ENCODE peak calls at places on chromosomes 6 and 20, in ten cellular contexts. One of them, this sample, is unnamed.

GRCh38 chr6:90028080-90028778 is 134.0 kb downstream of the GJA10 start:
- DNase-seq in body of pancreas: no peak
- DNase-seq in pancreas: no peak
- DNase-seq in dorsolateral prefrontal cortex: no peak
- DNase-seq in breast epithelium: no peak
- DNase-seq in lung: no peak
- DNase-seq in adrenal gland: no peak
- DNase-seq in mucosa of descending colon: no peak
- DNase-seq in HCT116: no peak
- DNase-seq in GM06990: no peak
- DNase-seq in this sample: no peak

GRCh38 chr6:5471044-5471443 is 209.7 kb downstream of the FARS2 start:
- DNase-seq in body of pancreas: peak
- DNase-seq in pancreas: peak
- DNase-seq in dorsolateral prefrontal cortex: peak
- DNase-seq in breast epithelium: no peak
- DNase-seq in lung: peak
- DNase-seq in adrenal gland: peak
- DNase-seq in mucosa of descending colon: no peak
- DNase-seq in HCT116: peak
- DNase-seq in GM06990: no peak
- DNase-seq in this sample: no peak

GRCh38 chr20:50848341-50848808 is 53.5 kb downstream of the BCAS4 start:
- DNase-seq in body of pancreas: peak
- DNase-seq in pancreas: peak
- DNase-seq in dorsolateral prefrontal cortex: no peak
- DNase-seq in breast epithelium: no peak
- DNase-seq in lung: peak
- DNase-seq in adrenal gland: peak
- DNase-seq in mucosa of descending colon: no peak
- DNase-seq in HCT116: no peak
- DNase-seq in GM06990: no peak
- DNase-seq in this sample: no peak

GRCh38 chr6:110777636-110778035 is 37.6 kb downstream of the CDK19 start:
- DNase-seq in body of pancreas: no peak
- DNase-seq in pancreas: no peak
- DNase-seq in dorsolateral prefrontal cortex: no peak
- DNase-seq in breast epithelium: no peak
- DNase-seq in lung: no peak
- DNase-seq in adrenal gland: no peak
- DNase-seq in mucosa of descending colon: no peak
- DNase-seq in HCT116: no peak
- DNase-seq in GM06990: no peak
- DNase-seq in this sample: no peak

GRCh38 chr20:14568225-14568624 is 230.8 kb upstream of the FLRT3 start:
- DNase-seq in body of pancreas: no peak
- DNase-seq in pancreas: no peak
- DNase-seq in dorsolateral prefrontal cortex: no peak
- DNase-seq in breast epithelium: no peak
- DNase-seq in lung: no peak
- DNase-seq in adrenal gland: no peak
- DNase-seq in mucosa of descending colon: no peak
- DNase-seq in HCT116: no peak
- DNase-seq in GM06990: no peak
- DNase-seq in this sample: no peak

GRCh38 chr20:24991897-24992419 is 593 bp downstream of the APMAP start:
- DNase-seq in body of pancreas: no peak
- DNase-seq in pancreas: no peak
- DNase-seq in dorsolateral prefrontal cortex: peak
- DNase-seq in breast epithelium: no peak
- DNase-seq in lung: no peak
- DNase-seq in adrenal gland: peak
- DNase-seq in mucosa of descending colon: peak
- DNase-seq in HCT116: no peak
- DNase-seq in GM06990: no peak
- DNase-seq in this sample: no peak

GRCh38 chr6:107869871-107870270 is 45.8 kb upstream of the SCML4 start:
- DNase-seq in body of pancreas: no peak
- DNase-seq in pancreas: no peak
- DNase-seq in dorsolateral prefrontal cortex: no peak
- DNase-seq in breast epithelium: no peak
- DNase-seq in lung: no peak
- DNase-seq in adrenal gland: no peak
- DNase-seq in mucosa of descending colon: no peak
- DNase-seq in HCT116: no peak
- DNase-seq in GM06990: no peak
- DNase-seq in this sample: no peak

GRCh38 chr6:84804720-84805119 is 40.3 kb upstream of the TBX18 start:
- DNase-seq in body of pancreas: no peak
- DNase-seq in pancreas: no peak
- DNase-seq in dorsolateral prefrontal cortex: no peak
- DNase-seq in breast epithelium: no peak
- DNase-seq in lung: no peak
- DNase-seq in adrenal gland: no peak
- DNase-seq in mucosa of descending colon: no peak
- DNase-seq in HCT116: no peak
- DNase-seq in GM06990: no peak
- DNase-seq in this sample: no peak

DNA sequence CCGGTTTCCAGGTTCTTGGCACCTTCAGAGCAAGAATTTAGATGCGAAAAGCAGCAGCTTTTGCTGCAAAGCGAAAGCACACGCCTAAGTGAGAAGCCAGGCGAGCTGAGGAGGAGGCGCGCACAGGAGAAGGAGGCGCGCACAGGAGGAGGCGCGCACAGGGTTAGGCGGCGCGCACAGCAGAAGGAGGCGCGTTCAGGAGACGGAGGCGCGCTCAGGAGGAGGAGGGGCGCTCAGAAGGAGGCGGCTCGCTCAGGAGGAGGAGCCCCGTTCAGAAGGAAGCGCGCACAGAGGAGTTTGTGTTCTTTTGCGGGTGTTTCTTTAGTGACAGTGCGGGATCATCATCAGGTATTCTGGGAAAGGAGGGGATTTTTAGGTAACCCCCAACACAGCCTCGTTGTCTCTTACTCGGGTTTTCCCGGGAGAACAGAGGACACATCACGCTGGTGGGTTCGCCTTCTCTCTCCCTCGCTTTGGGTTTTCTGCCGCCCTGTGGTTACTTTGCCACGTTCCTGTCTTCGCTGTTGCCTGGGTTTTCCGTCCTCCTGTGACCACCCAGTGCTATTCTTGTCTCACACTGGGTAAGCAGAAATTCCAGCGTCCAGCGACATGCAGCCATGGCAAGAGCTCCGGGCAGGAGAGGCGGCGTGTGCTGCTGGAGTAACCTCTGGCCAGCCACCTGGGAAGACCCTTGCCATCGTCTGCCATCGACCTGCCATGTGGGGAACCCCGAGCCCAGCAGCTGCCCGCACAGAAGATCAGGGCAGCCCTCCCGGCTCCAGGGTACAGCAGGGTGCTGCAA is 47.0 kb downstream of the WDR27 start:
- DNase-seq in body of pancreas: peak
- DNase-seq in pancreas: peak
- DNase-seq in dorsolateral prefrontal cortex: peak
- DNase-seq in breast epithelium: peak
- DNase-seq in lung: peak
- DNase-seq in adrenal gland: peak
- DNase-seq in mucosa of descending colon: peak
- DNase-seq in HCT116: no peak
- DNase-seq in GM06990: peak
- DNase-seq in this sample: peak
- H3K4me3 ChIP-seq in body of pancreas: no peak
- H3K4me3 ChIP-seq in pancreas: peak
- H3K4me3 ChIP-seq in dorsolateral prefrontal cortex: peak
- H3K4me3 ChIP-seq in breast epithelium: peak
- H3K4me3 ChIP-seq in lung: peak
- H3K4me3 ChIP-seq in adrenal gland: peak
- H3K4me3 ChIP-seq in mucosa of descending colon: no peak
- H3K4me3 ChIP-seq in HCT116: no peak
- H3K4me3 ChIP-seq in GM06990: peak
- H3K4me3 ChIP-seq in this sample: peak

DNA sequence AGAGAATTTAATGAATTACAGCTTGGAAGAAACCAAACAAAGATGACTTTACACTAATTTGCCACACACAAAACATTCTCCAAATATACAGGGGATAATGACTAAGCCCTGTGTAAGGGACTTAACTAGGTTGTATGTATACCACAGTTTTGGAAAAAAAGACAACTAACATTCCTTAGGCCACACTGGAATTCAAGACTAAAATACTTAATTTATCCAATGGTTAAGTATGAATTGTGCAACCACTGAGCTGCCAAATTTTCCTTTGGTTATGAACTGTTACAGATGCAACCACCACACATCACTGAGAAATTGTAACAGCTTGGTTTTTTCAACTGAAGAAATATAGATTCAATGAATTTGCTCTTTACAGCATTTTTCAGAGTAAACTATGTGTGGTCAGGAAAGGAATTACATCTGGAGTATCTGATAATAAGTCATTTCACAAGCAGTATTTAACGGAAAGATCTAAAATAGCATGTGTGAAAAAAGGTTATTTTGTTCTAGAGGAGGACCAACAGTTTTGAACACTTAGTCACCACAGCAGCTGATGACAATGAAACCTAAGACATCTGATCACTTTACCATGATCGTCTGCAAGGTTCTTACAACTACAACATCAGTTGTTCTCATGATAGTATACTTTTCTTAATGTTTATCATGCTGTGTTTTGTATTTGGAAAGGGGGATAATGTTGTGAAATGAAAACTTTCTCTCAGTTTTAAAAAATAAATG is 318.8 kb downstream of the BCKDHB start:
- DNase-seq in body of pancreas: no peak
- DNase-seq in pancreas: no peak
- DNase-seq in dorsolateral prefrontal cortex: no peak
- DNase-seq in breast epithelium: no peak
- DNase-seq in lung: no peak
- DNase-seq in adrenal gland: no peak
- DNase-seq in mucosa of descending colon: no peak
- DNase-seq in HCT116: no peak
- DNase-seq in GM06990: no peak
- DNase-seq in this sample: no peak
- TF ChIP-seq CTCF in body of pancreas: no peak
- TF ChIP-seq CTCF in pancreas: no peak
- TF ChIP-seq CTCF in dorsolateral prefrontal cortex: no peak
- TF ChIP-seq CTCF in breast epithelium: no peak
- TF ChIP-seq CTCF in lung: no peak
- TF ChIP-seq CTCF in adrenal gland: no peak
- TF ChIP-seq CTCF in mucosa of descending colon: no peak
- TF ChIP-seq CTCF in HCT116: no peak
- TF ChIP-seq CTCF in GM06990: no peak
- TF ChIP-seq CTCF in this sample: no peak

GRCh38 chr6:26312096-26312463 is 52.9 kb upstream of the BTN3A2 start:
- DNase-seq in body of pancreas: no peak
- DNase-seq in pancreas: no peak
- DNase-seq in dorsolateral prefrontal cortex: no peak
- DNase-seq in breast epithelium: no peak
- DNase-seq in lung: no peak
- DNase-seq in adrenal gland: no peak
- DNase-seq in mucosa of descending colon: no peak
- DNase-seq in HCT116: no peak
- DNase-seq in GM06990: no peak
- DNase-seq in this sample: no peak

GRCh38 chr6:26311012-26311384 is 54.0 kb upstream of the BTN3A2 start:
- DNase-seq in body of pancreas: peak
- DNase-seq in pancreas: peak
- DNase-seq in dorsolateral prefrontal cortex: no peak
- DNase-seq in breast epithelium: no peak
- DNase-seq in lung: no peak
- DNase-seq in adrenal gland: peak
- DNase-seq in mucosa of descending colon: no peak
- DNase-seq in HCT116: no peak
- DNase-seq in GM06990: no peak
- DNase-seq in this sample: no peak

GRCh38 chr6:26309731-26310142 is 55.3 kb upstream of the BTN3A2 start:
- DNase-seq in body of pancreas: no peak
- DNase-seq in pancreas: no peak
- DNase-seq in dorsolateral prefrontal cortex: no peak
- DNase-seq in breast epithelium: no peak
- DNase-seq in lung: no peak
- DNase-seq in adrenal gland: no peak
- DNase-seq in mucosa of descending colon: no peak
- DNase-seq in HCT116: peak
- DNase-seq in GM06990: no peak
- DNase-seq in this sample: no peak

GRCh38 chr6:26312501-26313390 is 52.3 kb upstream of the BTN3A2 start:
- DNase-seq in body of pancreas: peak
- DNase-seq in pancreas: peak
- DNase-seq in dorsolateral prefrontal cortex: peak
- DNase-seq in breast epithelium: peak
- DNase-seq in lung: peak
- DNase-seq in adrenal gland: peak
- DNase-seq in mucosa of descending colon: peak
- DNase-seq in HCT116: peak
- DNase-seq in GM06990: peak
- DNase-seq in this sample: peak

DNA sequence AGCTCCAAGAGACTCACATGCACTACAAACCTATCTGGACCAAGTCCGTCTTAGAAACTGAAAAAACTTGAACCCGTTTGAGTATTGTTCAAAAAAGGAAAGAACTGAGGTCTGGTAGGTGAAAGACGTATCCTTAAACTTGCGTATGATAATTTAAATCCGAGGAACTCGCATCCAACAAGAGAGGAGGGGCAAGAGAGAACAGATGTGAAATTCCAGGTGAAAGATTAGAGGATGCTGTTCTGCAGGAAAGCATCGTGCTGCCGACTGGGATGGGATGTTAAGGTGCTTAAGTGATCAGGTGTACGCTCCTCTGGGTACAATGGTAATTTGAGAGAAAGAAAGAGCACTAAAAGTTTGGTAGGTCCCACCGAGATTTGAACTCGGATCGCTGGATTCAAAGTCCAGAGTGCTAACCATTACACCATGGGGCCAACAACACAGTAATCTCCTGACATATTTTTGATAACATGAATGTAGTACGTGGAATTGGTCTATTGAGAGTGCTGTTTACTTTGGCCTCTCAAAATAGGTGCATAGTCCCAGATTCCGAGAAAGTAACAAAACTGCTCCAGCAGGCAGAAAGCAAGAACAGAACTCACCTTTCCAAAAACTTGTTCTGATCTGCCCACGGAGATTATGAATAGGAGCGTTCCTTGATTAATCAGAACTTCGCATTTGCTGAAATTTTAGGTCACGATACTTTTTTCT is 53.5 kb upstream of the BTN3A2 start:
- DNase-seq in body of pancreas: peak
- DNase-seq in pancreas: peak
- DNase-seq in dorsolateral prefrontal cortex: no peak
- DNase-seq in breast epithelium: no peak
- DNase-seq in lung: peak
- DNase-seq in adrenal gland: peak
- DNase-seq in mucosa of descending colon: no peak
- DNase-seq in HCT116: peak
- DNase-seq in GM06990: peak
- DNase-seq in this sample: peak
- H3K4me3 ChIP-seq in body of pancreas: no peak
- H3K4me3 ChIP-seq in pancreas: peak
- H3K4me3 ChIP-seq in dorsolateral prefrontal cortex: peak
- H3K4me3 ChIP-seq in breast epithelium: peak
- H3K4me3 ChIP-seq in lung: no peak
- H3K4me3 ChIP-seq in adrenal gland: peak
- H3K4me3 ChIP-seq in mucosa of descending colon: no peak
- H3K4me3 ChIP-seq in HCT116: peak
- H3K4me3 ChIP-seq in GM06990: peak
- H3K4me3 ChIP-seq in this sample: peak

DNA sequence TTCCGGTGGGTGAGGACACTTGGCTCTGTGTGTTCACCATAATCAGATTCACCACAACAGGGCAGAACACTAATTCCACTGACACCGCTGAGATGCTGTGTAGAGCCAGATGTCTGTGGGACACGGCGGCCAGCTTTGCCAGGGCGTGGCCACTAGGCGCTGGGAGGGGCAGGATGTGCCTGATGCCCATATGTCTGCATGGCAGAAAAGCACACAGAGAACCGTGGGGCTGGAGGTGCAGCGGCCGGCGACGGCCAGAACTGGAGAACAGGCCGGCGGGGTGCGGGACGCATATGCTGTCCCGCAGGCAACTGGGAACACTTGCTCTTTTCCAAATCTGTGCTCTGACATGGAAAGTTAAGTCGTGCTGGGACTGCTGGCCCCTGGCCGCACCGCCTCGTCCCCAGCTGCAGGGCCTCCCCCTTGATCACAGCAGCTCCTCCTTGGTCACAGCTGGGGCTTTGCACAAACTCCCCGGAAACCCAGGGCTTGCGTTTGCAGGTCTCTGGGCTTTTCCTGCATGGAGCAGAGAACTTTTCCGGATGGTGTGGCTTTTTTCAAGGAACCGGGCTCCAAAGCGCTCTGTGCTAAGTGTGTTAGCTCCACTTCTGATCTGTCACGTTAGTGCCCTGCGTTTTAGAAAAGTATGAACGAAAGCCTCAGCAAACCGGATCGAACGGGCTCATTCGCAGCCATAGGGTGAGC is 31.1 kb downstream of the NTSR1 start:
- DNase-seq in body of pancreas: peak
- DNase-seq in pancreas: no peak
- DNase-seq in dorsolateral prefrontal cortex: peak
- DNase-seq in breast epithelium: peak
- DNase-seq in lung: no peak
- DNase-seq in adrenal gland: no peak
- DNase-seq in mucosa of descending colon: peak
- DNase-seq in HCT116: no peak
- DNase-seq in GM06990: peak
- DNase-seq in this sample: no peak
- TF ChIP-seq CTCF in body of pancreas: no peak
- TF ChIP-seq CTCF in pancreas: no peak
- TF ChIP-seq CTCF in dorsolateral prefrontal cortex: no peak
- TF ChIP-seq CTCF in breast epithelium: no peak
- TF ChIP-seq CTCF in lung: no peak
- TF ChIP-seq CTCF in adrenal gland: no peak
- TF ChIP-seq CTCF in mucosa of descending colon: no peak
- TF ChIP-seq CTCF in HCT116: no peak
- TF ChIP-seq CTCF in GM06990: no peak
- TF ChIP-seq CTCF in this sample: no peak